ENCODE peak calls at places on chromosomes 13 and 19, in eight cellular contexts. O is endodermal cell, B is left ventricle myocardium inferior, Z is A673, G is thyroid gland, F is tibial nerve, U is neural progenitor cell, K is tibial artery. N is an unnamed sample.

GRCh38 chr19:51889934-51890333 is 2.2 kb upstream of the ZNF577 start:
- DNase-seq in O (no peak), K (no peak), Z (no peak), G (no peak), U (no peak), B (no peak), F (no peak), N (no peak)

GRCh38 chr13:25908390-25908789 is 143.4 kb downstream of the SHISA2 start:
- DNase-seq in K (no peak), G (peak; percentile 91), U (peak; percentile 69), F (no peak), Z (no peak), B (no peak), O (no peak), N (no peak)

GRCh38 chr19:31826325-31826724 is 477.1 kb upstream of the TSHZ3 start:
- DNase-seq in U (no peak), G (no peak), B (no peak), Z (no peak), K (no peak), F (no peak), O (no peak), N (no peak)

GRCh38 chr19:55189424-55189823 is 9.3 kb upstream of the SYT5 start:
- DNase-seq in G (no peak), F (no peak), K (peak; percentile 25), B (peak; percentile 30), O (no peak), Z (no peak), U (no peak), N (no peak)

GRCh38 chr19:41939861-41940442 is 11.7 kb upstream of the ERFL start:
- DNase-seq in G (no peak), F (no peak), O (peak; percentile 81), U (peak; percentile 62), B (no peak), K (no peak), Z (peak; percentile 64), N (no peak)

GRCh38 chr13:104984296-104984818 is 1551.1 kb downstream of the EFNB2 start:
- DNase-seq in O (no peak), K (peak; percentile 51), F (peak; percentile 44), B (peak; percentile 49), G (peak; percentile 40), U (no peak), Z (no peak), N (no peak)

GRCh38 chr13:111992911-111993310 is 74.0 kb upstream of the SOX1 start:
- DNase-seq in B (no peak), Z (no peak), G (no peak), K (no peak), O (no peak), F (no peak), U (no peak), N (no peak)

GRCh38 chr13:76398426-76398825 is 487.8 kb downstream of the KCTD12 start:
- DNase-seq in Z (no peak), F (no peak), K (no peak), G (no peak), O (no peak), U (no peak), B (no peak), N (no peak)

GRCh38 chr19:45140533-45140932 is 20.2 kb downstream of the NKPD1 start:
- DNase-seq in O (no peak), B (no peak), U (no peak), K (no peak), G (no peak), F (no peak), Z (no peak), N (no peak)

GRCh38 chr13:55298201-55298600 is 1842.5 kb upstream of the PRR20A start:
- DNase-seq in K (no peak), B (no peak), G (no peak), O (no peak), Z (no peak), F (no peak), U (no peak), N (no peak)

GRCh38 chr13:39501711-39502324 is 101.2 kb downstream of the LHFPL6 start:
- DNase-seq in F (no peak), B (peak; percentile 54), Z (no peak), K (no peak), U (peak; percentile 53), O (no peak), G (no peak), N (no peak)

GRCh38 chr19:30841934-30842333 is 469.8 kb downstream of the ZNF536 start:
- DNase-seq in O (no peak), F (no peak), Z (no peak), U (no peak), B (no peak), K (no peak), G (no peak), N (no peak)

GRCh38 chr19:31349160-31349881 is at the start of gene TSHZ3:
- DNase-seq in O (peak; percentile 89), Z (peak; percentile 82), U (peak; percentile 83), G (peak; percentile 85), K (peak; percentile 78), B (peak; percentile 86), F (peak; percentile 70), N (peak; percentile 85)

GRCh38 chr19:14940266-14940665 is 1.0 kb upstream of the OR7C2 start:
- DNase-seq in G (no peak), O (no peak), B (no peak), U (no peak), F (no peak), Z (no peak), K (no peak), N (no peak)

GRCh38 chr19:35090160-35090794 is 25.3 kb upstream of the FXYD3 start:
- DNase-seq in F (peak; percentile 83), Z (peak; percentile 74), G (peak; percentile 49), U (peak; percentile 78), O (peak; percentile 84), K (peak; percentile 37), B (no peak), N (no peak)

GRCh38 chr13:24491853-24492252 is 20.7 kb downstream of the PARP4 start:
- DNase-seq in K (no peak), Z (no peak), U (no peak), O (no peak), G (no peak), F (no peak), B (no peak), N (no peak)

GRCh38 chr13:31870511-31870910 is 131.2 kb downstream of the RXFP2 start:
- DNase-seq in K (no peak), G (no peak), Z (no peak), O (no peak), F (no peak), B (no peak), U (no peak), N (no peak)

GRCh38 chr13:87035538-87035937 is 635.6 kb upstream of the SLITRK5 start:
- DNase-seq in F (no peak), K (no peak), G (no peak), B (no peak), U (no peak), Z (no peak), O (no peak), N (no peak)

GRCh38 chr13:97768134-97768533 is 185.3 kb upstream of the IPO5 start:
- DNase-seq in K (no peak), O (no peak), U (no peak), B (no peak), G (no peak), F (no peak), Z (no peak), N (no peak)

GRCh38 chr13:43895940-43896339 is 16.2 kb downstream of the LACC1 start:
- DNase-seq in G (no peak), Z (no peak), F (no peak), U (no peak), B (no peak), O (no peak), K (no peak), N (no peak)

GRCh38 chr19:40744554-40745401 is 5.5 kb downstream of the ACTMAP start:
- DNase-seq in G (peak; percentile 68), K (no peak), F (no peak), O (peak; percentile 87), Z (no peak), U (peak; percentile 34), B (no peak), N (no peak)

GRCh38 chr13:100584901-100585300 is 3.7 kb downstream of the GGACT start:
- DNase-seq in G (no peak), K (no peak), B (no peak), O (no peak), Z (peak; percentile 21), F (no peak), U (no peak), N (no peak)

GRCh38 chr19:50478901-50479715 is 2.5 kb upstream of the GARIN5A start:
- DNase-seq in U (peak; percentile 59), B (no peak), Z (peak; percentile 31), G (no peak), F (no peak), K (no peak), O (peak; percentile 86), N (no peak)

GRCh38 chr19:55319786-55320185 is 5.4 kb downstream of the TMEM150B start:
- DNase-seq in G (peak; percentile 11), F (no peak), U (peak; percentile 89), Z (peak; percentile 53), B (peak; percentile 38), K (no peak), O (peak; percentile 95), N (no peak)

GRCh38 chr19:53980553-53981407 is 10.7 kb upstream of the CACNG6 start:
- DNase-seq in B (no peak), F (no peak), Z (peak; percentile 76), K (no peak), G (no peak), U (peak; percentile 78), O (peak; percentile 94), N (no peak)

GRCh38 chr13:30736921-30737320 is 1.6 kb downstream of the ALOX5AP start:
- DNase-seq in B (no peak), G (no peak), Z (no peak), K (no peak), O (no peak), F (no peak), U (no peak), N (no peak)
- H3K4me3 ChIP-seq in B (peak overlapping the region; percentile 29), G (no peak overlapping the region), Z (no peak overlapping the region), K (peak overlapping the region; percentile 9), O (no peak overlapping the region), F (peak overlapping the region; percentile 36), U (no peak overlapping the region), N (peak overlapping the region; percentile 55)

GRCh38 chr13:85864963-85865530 is 65.8 kb upstream of the SLITRK6 start:
- DNase-seq in O (peak; percentile 67), B (no peak), F (no peak), G (no peak), U (peak; percentile 58), Z (peak; percentile 49), K (no peak), N (no peak)
- TF ChIP-seq CTCF in O (peak; percentile 79), B (no peak), F (no peak), G (no peak), U (peak; percentile 62), Z (peak; percentile 54), K (no peak), N (no peak)

GRCh38 chr13:46149272-46150133 is 32.5 kb downstream of the LCP1 start:
- DNase-seq in B (no peak), Z (peak; percentile 94), K (no peak), U (no peak), F (no peak), G (no peak), O (no peak), N (no peak)
- H3K27ac ChIP-seq in B (no peak overlapping the region), Z (peak overlapping the region; percentile 80), K (no peak overlapping the region), U (no peak overlapping the region), F (no peak overlapping the region), G (no peak overlapping the region), O (no peak overlapping the region), N (no peak overlapping the region)

DNA sequence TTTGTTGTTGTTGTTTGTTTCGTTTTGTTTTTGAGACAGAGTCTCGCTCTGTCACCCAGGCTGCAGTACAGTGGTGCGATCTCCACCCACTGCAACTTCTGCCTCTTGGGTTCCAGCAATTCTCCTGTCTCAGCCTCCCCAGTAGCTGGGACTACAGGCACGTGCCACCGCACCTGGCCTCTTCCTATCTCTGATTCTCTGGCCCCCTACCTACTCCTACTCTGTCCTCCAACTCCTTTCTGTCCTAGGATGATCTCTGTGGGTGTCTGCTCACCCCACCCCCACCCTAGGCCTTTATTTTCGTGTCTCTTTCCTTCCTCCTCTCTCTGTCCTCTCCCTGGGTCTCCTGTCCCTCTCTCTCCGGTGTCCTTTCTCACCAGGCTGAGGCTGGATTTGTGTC is 1.2 kb downstream of the PIH1D1 start:
- DNase-seq in Z (no peak), O (no peak), B (no peak), G (no peak), F (no peak), U (no peak), K (no peak), N (no peak)
- H3K4me3 ChIP-seq in Z (peak overlapping the region; percentile 98), O (peak overlapping the region; percentile 84), B (peak overlapping the region; percentile 70), G (no peak overlapping the region), F (peak overlapping the region; percentile 92), U (peak overlapping the region; percentile 89), K (no peak overlapping the region), N (no peak overlapping the region)

N was measured in coronary artery.